ENCODE peak calls at places on chromosomes 5 and 9, in five cellular contexts. U is mesenchymal stem cell, E is neuronal stem cell, M is IMR-90, J is mesendoderm. L is an unnamed sample.

GRCh38 chr5:83184534-83184933 is 107.2 kb downstream of the XRCC4 start:
- DNase-seq in U (peak; percentile 5), E (no peak), M (no peak), J (no peak), L (no peak)

GRCh38 chr5:31283326-31283725 is 89.8 kb downstream of the CDH6 start:
- DNase-seq in U (no peak), E (no peak), M (peak; percentile 13), J (no peak), L (no peak)

GRCh38 chr5:53333160-53333559 is 147.3 kb upstream of the FST start:
- DNase-seq in U (no peak), E (no peak), M (peak; percentile 69), J (no peak), L (no peak)

GRCh38 chr9:79695531-79696218 is 123.9 kb downstream of the TLE4 start:
- DNase-seq in U (no peak), E (no peak), M (no peak), J (no peak), L (no peak)

GRCh38 chr5:43802119-43802518 is 199.1 kb downstream of the NNT start:
- DNase-seq in U (no peak), E (no peak), M (peak; percentile 20), J (no peak), L (no peak)

GRCh38 chr9:132547976-132548730 is 34.3 kb upstream of the BARHL1 start:
- DNase-seq in U (no peak), E (no peak), M (no peak), J (no peak), L (no peak)

GRCh38 chr9:90974643-90975245 is 173.1 kb downstream of the SYK start:
- DNase-seq in U (no peak), E (no peak), M (no peak), J (no peak), L (no peak)

GRCh38 chr9:563200-563599 is 278.3 kb upstream of the DMRT1 start:
- DNase-seq in U (no peak), E (no peak), M (no peak), J (no peak), L (no peak)

GRCh38 chr9:98575379-98576346 is 133.1 kb downstream of the GABBR2 start:
- DNase-seq in U (peak; percentile 47), E (no peak), M (peak; percentile 88), J (peak; percentile 11), L (no peak)

GRCh38 chr5:74580729-74581110 is 59.8 kb downstream of the ENC1 start:
- DNase-seq in U (no peak), E (no peak), M (no peak), J (no peak), L (no peak)

GRCh38 chr9:93576296-93577044 is at the start of gene PHF2:
- DNase-seq in U (peak; percentile 21), E (no peak), M (no peak), J (peak; percentile 19), L (no peak)

GRCh38 chr5:160419458-160420330 is 813 bp upstream of the SLU7 start:
- DNase-seq in U (no peak), E (no peak), M (no peak), J (no peak), L (no peak)

GRCh38 chr5:178213748-178214151 is 9.4 kb downstream of the HNRNPAB start:
- DNase-seq in U (no peak), E (no peak), M (no peak), J (peak; percentile 67), L (no peak)

GRCh38 chr9:131017067-131017466 is 8.1 kb downstream of the LAMC3 start:
- DNase-seq in U (peak; percentile 14), E (no peak), M (no peak), J (peak; percentile 62), L (peak; percentile 81)

GRCh38 chr9:108617661-108618060 is 238.1 kb downstream of the ACTL7B start:
- DNase-seq in U (peak; percentile 13), E (no peak), M (no peak), J (no peak), L (no peak)

GRCh38 chr9:2248768-2249167 is 233.6 kb downstream of the SMARCA2 start:
- DNase-seq in U (no peak), E (no peak), M (no peak), J (no peak), L (no peak)

GRCh38 chr5:106639488-106639887 is 1031.2 kb downstream of the EFNA5 start:
- DNase-seq in U (no peak), E (no peak), M (no peak), J (no peak), L (no peak)

GRCh38 chr5:53246042-53246836 is 136.7 kb upstream of the MOCS2 start:
- DNase-seq in U (peak; percentile 57), E (no peak), M (peak; percentile 94), J (no peak), L (no peak)

GRCh38 chr5:95284512-95285405 is at the start of gene MCTP1:
- DNase-seq in U (peak; percentile 19), E (peak; percentile 44), M (no peak), J (peak; percentile 53), L (peak; percentile 66)

GRCh38 chr5:112232651-112233050 is 186.4 kb downstream of the EPB41L4A start:
- DNase-seq in U (no peak), E (no peak), M (no peak), J (no peak), L (no peak)

GRCh38 chr9:20568406-20568805 is 53.9 kb downstream of the MLLT3 start:
- DNase-seq in U (no peak), E (no peak), M (no peak), J (no peak), L (no peak)

GRCh38 chr5:139474815-139475791 is 4.3 kb downstream of the SMIM33 start:
- DNase-seq in U (peak; percentile 68), E (no peak), M (peak; percentile 87), J (no peak), L (no peak)

GRCh38 chr5:24703934-24704333 is 59.2 kb upstream of the CDH10 start:
- DNase-seq in U (no peak), E (no peak), M (no peak), J (peak; percentile 27), L (no peak)

GRCh38 chr9:93582115-93582514 is 5.7 kb downstream of the PHF2 start:
- DNase-seq in U (no peak), E (no peak), M (no peak), J (peak; percentile 29), L (peak; percentile 36)

GRCh38 chr9:129058965-129059795 is 21.7 kb upstream of the DOLPP1 start:
- DNase-seq in U (no peak), E (no peak), M (peak; percentile 42), J (no peak), L (no peak)

GRCh38 chr9:95852059-95853032 is 23.1 kb upstream of the ERCC6L2 start:
- DNase-seq in U (peak; percentile 67), E (no peak), M (peak; percentile 87), J (peak; percentile 69), L (no peak)

GRCh38 chr5:18992264-18992663 is 995.7 kb downstream of the CDH18 start:
- DNase-seq in U (no peak), E (no peak), M (no peak), J (no peak), L (no peak)

GRCh38 chr5:59863777-59864176 is 29.7 kb downstream of the PDE4D start:
- DNase-seq in U (peak; percentile 34), E (no peak), M (peak; percentile 27), J (no peak), L (no peak)

GRCh38 chr5:109907751-109908150 is 218.0 kb downstream of the MAN2A1 start:
- DNase-seq in U (peak; percentile 73), E (no peak), M (peak; percentile 13), J (peak; percentile 5), L (no peak)

GRCh38 chr9:110157812-110158629 is 49.9 kb downstream of the C9orf152 start:
- DNase-seq in U (no peak), E (no peak), M (no peak), J (no peak), L (no peak)

GRCh38 chr5:90558344-90559192 is at the start of gene ADGRV1:
- DNase-seq in U (peak; percentile 45), E (peak; percentile 96), M (peak; percentile 1), J (peak; percentile 100), L (peak; percentile 99)
- H3K23ac ChIP-seq in U (peak within 1 kb of the TSS; percentile 48), E (peak within 1 kb of the TSS; percentile 94), M (no peak within 1 kb of the TSS), J (no peak within 1 kb of the TSS), L (no peak within 1 kb of the TSS)

GRCh38 chr5:142621227-142621626 is 64.7 kb downstream of the FGF1 start:
- DNase-seq in U (peak; percentile 43), E (no peak), M (peak; percentile 87), J (peak; percentile 73), L (no peak)
- H3K23ac ChIP-seq in U (no peak overlapping the region), E (no peak overlapping the region), M (peak overlapping the region; percentile 94), J (no peak overlapping the region), L (no peak overlapping the region)

DNA sequence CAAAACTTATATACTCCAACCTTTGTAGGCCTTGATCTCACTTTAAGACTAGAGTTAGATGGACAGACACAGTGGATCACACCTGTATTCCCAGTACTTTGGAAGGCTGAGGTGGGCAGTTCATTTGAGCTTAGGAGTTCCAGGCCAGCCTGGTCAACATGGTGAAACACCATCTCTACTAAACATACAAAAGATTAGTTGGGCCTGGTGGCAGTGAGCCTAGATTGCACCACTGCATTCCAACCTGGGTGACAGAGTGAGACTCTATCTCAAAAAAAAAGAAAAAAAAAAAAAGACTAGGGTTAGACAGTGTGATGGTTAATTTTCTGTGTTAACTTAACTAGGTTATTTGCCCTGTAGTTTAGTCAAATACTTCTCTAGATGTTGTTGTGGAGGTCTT is 74.1 kb downstream of the CFAP95 start:
- DNase-seq in U (no peak), E (no peak), M (no peak), J (no peak), L (no peak)
- H3K23ac ChIP-seq in U (no peak overlapping the region), E (no peak overlapping the region), M (no peak overlapping the region), J (no peak overlapping the region), L (no peak overlapping the region)

GRCh38 chr5:176675676-176676360 is 28.5 kb downstream of the TSPAN17 start:
- DNase-seq in U (peak; percentile 27), E (no peak), M (no peak), J (peak; percentile 91), L (peak; percentile 77)
- H3K23ac ChIP-seq in U (no peak overlapping the region), E (no peak overlapping the region), M (no peak overlapping the region), J (no peak overlapping the region), L (no peak overlapping the region)

GRCh38 chr5:179289756-179290385 is 55.4 kb downstream of the ADAMTS2 start:
- DNase-seq in U (no peak), E (no peak), M (no peak), J (no peak), L (no peak)
- H3K23ac ChIP-seq in U (no peak overlapping the region), E (no peak overlapping the region), M (no peak overlapping the region), J (no peak overlapping the region), L (no peak overlapping the region)

GRCh38 chr9:121675381-121675780 is 23.9 kb downstream of the DAB2IP start:
- DNase-seq in U (no peak), E (no peak), M (no peak), J (no peak), L (no peak)
- H3K23ac ChIP-seq in U (no peak overlapping the region), E (no peak overlapping the region), M (no peak overlapping the region), J (no peak overlapping the region), L (no peak overlapping the region)

GRCh38 chr9:114007991-114008666 is 70.0 kb downstream of the AMBP start:
- DNase-seq in U (no peak), E (no peak), M (no peak), J (no peak), L (peak; percentile 17)
- H3K23ac ChIP-seq in U (no peak overlapping the region), E (peak overlapping the region; percentile 52), M (no peak overlapping the region), J (no peak overlapping the region), L (no peak overlapping the region)

DNA sequence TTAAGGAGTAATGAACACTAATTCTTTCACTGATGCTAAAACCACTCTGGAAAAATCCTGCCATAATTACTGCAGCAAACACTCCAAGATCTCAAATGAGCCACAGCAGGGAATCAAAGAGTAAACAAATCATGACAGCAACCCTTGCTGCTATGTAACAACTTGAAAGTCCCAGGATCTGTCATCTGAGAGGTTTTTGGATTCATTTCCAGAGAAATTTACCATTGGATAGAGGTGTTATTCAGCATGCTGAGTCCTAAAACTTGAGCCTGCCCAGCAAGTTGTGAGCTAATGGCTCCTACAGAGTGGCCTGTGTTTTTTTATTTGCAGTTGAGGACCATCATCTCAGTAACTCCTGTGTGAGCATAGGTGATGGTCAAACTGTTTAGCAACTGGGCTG is 59.2 kb downstream of the PRLR start:
- DNase-seq in U (no peak), E (no peak), M (no peak), J (no peak), L (no peak)
- H3K23ac ChIP-seq in U (no peak overlapping the region), E (no peak overlapping the region), M (no peak overlapping the region), J (no peak overlapping the region), L (no peak overlapping the region)